ENCODE peak calls at places on chromosomes 13 and 19, in ten cellular contexts. U is WTC11; L is stromal cell of bone marrow; N is cardiac fibroblast; A is CD4-positive, alpha-beta T cell; V is DMS53; C is mucosa of descending colon; M is EL; J is fibroblast of mammary gland; W is sigmoid colon. Y is an unnamed sample.
A peak's percentile ranks its signal among the peaks of the same experiment; 100 is the strongest.

GRCh38 chr13:55977436-55977835 is 1163.3 kb upstream of the PRR20A start:
- DNase-seq in W (no peak), J (no peak), L (no peak), A (no peak), N (no peak), C (no peak), M (no peak), V (no peak), U (no peak), Y (no peak)

GRCh38 chr13:110388141-110388943 is 81.3 kb downstream of the COL4A2 start:
- DNase-seq in A (no peak), U (peak; percentile 29), M (peak; percentile 87), L (peak; percentile 30), V (peak; percentile 53), N (peak; percentile 93), J (peak; percentile 86), C (peak; percentile 25), W (peak; percentile 97), Y (no peak)

GRCh38 chr19:280541-281007 is 10.6 kb downstream of the PLPP2 start:
- DNase-seq in U (no peak), N (no peak), A (no peak), W (no peak), M (no peak), V (no peak), C (no peak), L (no peak), J (no peak), Y (no peak)

GRCh38 chr13:33351324-33351723 is 65.8 kb upstream of the STARD13 start:
- DNase-seq in V (no peak), U (no peak), J (peak; percentile 76), N (peak; percentile 83), W (no peak), A (no peak), L (peak; percentile 64), M (peak; percentile 59), C (peak; percentile 17), Y (no peak)

GRCh38 chr19:52664461-52664860 is 26.3 kb upstream of the ZNF83 start:
- DNase-seq in J (no peak), U (peak; percentile 53), C (no peak), M (no peak), L (no peak), N (no peak), A (no peak), W (no peak), V (no peak), Y (no peak)

GRCh38 chr19:13169769-13170168 is 19.6 kb downstream of the IER2 start:
- DNase-seq in M (peak; percentile 84), U (no peak), W (no peak), V (peak; percentile 48), N (peak; percentile 51), L (no peak), C (peak; percentile 52), A (no peak), J (peak; percentile 80), Y (no peak)

GRCh38 chr13:80716610-80717081 is 375.7 kb upstream of the SPRY2 start:
- DNase-seq in V (peak; percentile 33), C (peak; percentile 31), L (no peak), W (peak; percentile 64), N (peak; percentile 48), U (no peak), A (no peak), M (no peak), J (peak; percentile 7), Y (no peak)

GRCh38 chr19:17867087-17867486 is 4.7 kb upstream of the SLC5A5 start:
- DNase-seq in M (no peak), W (no peak), C (peak; percentile 33), J (no peak), N (no peak), U (no peak), V (peak; percentile 64), L (no peak), A (no peak), Y (no peak)

GRCh38 chr13:98853791-98854191 is 101.3 kb upstream of the SLC15A1 start:
- DNase-seq in M (peak; percentile 14), W (no peak), A (no peak), J (peak; percentile 75), V (no peak), L (peak; percentile 56), C (peak; percentile 19), N (peak; percentile 55), U (no peak), Y (no peak)

GRCh38 chr13:27744861-27745260 is 47.4 kb upstream of the GSX1 start:
- DNase-seq in W (no peak), N (no peak), U (peak; percentile 41), A (no peak), J (no peak), M (no peak), L (no peak), V (no peak), C (no peak), Y (no peak)

GRCh38 chr13:100854091-100854490 is 179.5 kb upstream of the TMTC4 start:
- DNase-seq in V (no peak), L (no peak), M (no peak), J (no peak), U (peak; percentile 56), A (no peak), C (no peak), W (no peak), N (no peak), Y (no peak)

GRCh38 chr13:37869756-37870488 is at the start of gene TRPC4:
- DNase-seq in L (peak; percentile 67), N (peak; percentile 82), A (no peak), J (peak; percentile 65), U (peak; percentile 76), C (peak; percentile 29), W (peak; percentile 77), V (peak; percentile 85), M (peak; percentile 88), Y (no peak)

GRCh38 chr19:42042455-42043170 is 27.4 kb downstream of the GRIK5 start:
- DNase-seq in N (no peak), C (no peak), L (no peak), M (no peak), W (no peak), U (no peak), A (no peak), J (no peak), V (no peak), Y (no peak)

Y was measured in memory B cell.